ENCODE peak calls at places on chromosomes 16 and 17, in five cellular contexts. Z is CD8-positive, alpha-beta T cell; W is heart left ventricle; U is ovary; G is PC-9. H is an unnamed sample. For H3K4me1 and H3K27me3, the result is how much of the 10 kb centered on the place peaks cover.

GRCh38 chr17:76901542-76902197 is 33.5 kb downstream of the MGAT5B start:
- DNase-seq in Z (no peak), W (no peak), U (no peak), G (no peak), H (no peak)

GRCh38 chr16:30896890-30897730 is 696 bp downstream of the CTF1 start:
- DNase-seq in Z (peak), W (peak), U (peak), G (peak), H (peak)

GRCh38 chr17:19333132-19333440 is 29.4 kb downstream of the B9D1 start:
- DNase-seq in Z (no peak), W (no peak), U (no peak), G (no peak), H (no peak)

GRCh38 chr17:35752471-35752870 is 568 bp downstream of the GAS2L2 start:
- DNase-seq in Z (no peak), W (no peak), U (no peak), G (peak), H (no peak)

GRCh38 chr17:81727324-81728031 is 15.4 kb downstream of the SLC25A10 start:
- DNase-seq in Z (no peak), W (no peak), U (no peak), G (no peak), H (no peak)

GRCh38 chr16:30750876-30751465 is 2.7 kb downstream of the PHKG2 start:
- DNase-seq in Z (no peak), W (no peak), U (no peak), G (no peak), H (no peak)

GRCh38 chr16:57141822-57142631 is 43.8 kb downstream of the PSME3IP1 start:
- DNase-seq in Z (peak), W (no peak), U (no peak), G (no peak), H (no peak)

GRCh38 chr17:10149573-10150399 is 48.6 kb downstream of the GAS7 start:
- DNase-seq in Z (peak), W (no peak), U (no peak), G (peak), H (no peak)

GRCh38 chr17:49850772-49851386 is 3.0 kb upstream of the TAC4 start:
- DNase-seq in Z (no peak), W (peak), U (no peak), G (no peak), H (peak)

GRCh38 chr16:11534262-11534661 is 52.5 kb downstream of the LITAF start:
- DNase-seq in Z (no peak), W (no peak), U (no peak), G (peak), H (no peak)

GRCh38 chr17:15651583-15652110 is 32.1 kb upstream of the FBXW10B start:
- DNase-seq in Z (no peak), W (peak), U (peak), G (peak), H (peak)

GRCh38 chr17:50871369-50871768 is 5.2 kb upstream of the TOB1 start:
- DNase-seq in Z (peak), W (no peak), U (no peak), G (no peak), H (no peak)

GRCh38 chr16:22370038-22370541 is 4.3 kb downstream of the CDR2 start:
- DNase-seq in Z (no peak), W (no peak), U (no peak), G (no peak), H (no peak)

GRCh38 chr16:20647736-20648135 is 49.7 kb downstream of the ACSM1 start:
- DNase-seq in Z (no peak), W (no peak), U (no peak), G (no peak), H (no peak)

GRCh38 chr16:51876934-51877333 is 670.0 kb downstream of the TOX3 start:
- DNase-seq in Z (no peak), W (no peak), U (no peak), G (no peak), H (no peak)

GRCh38 chr16:46853713-46854443 is 22.9 kb upstream of the C16orf87 start:
- DNase-seq in Z (peak), W (peak), U (peak), G (peak), H (peak)

GRCh38 chr17:77393274-77393600 is 252.5 kb downstream of the SEC14L1 start:
- DNase-seq in Z (no peak), W (no peak), U (no peak), G (no peak), H (no peak)

GRCh38 chr16:9971907-9972306 is 210.3 kb downstream of the GRIN2A start:
- DNase-seq in Z (no peak), W (no peak), U (no peak), G (no peak), H (no peak)

GRCh38 chr17:32741381-32741780 is 135.5 kb downstream of the MYO1D start:
- DNase-seq in Z (no peak), W (no peak), U (no peak), G (no peak), H (no peak)

GRCh38 chr17:11209906-11210305 is 31.1 kb upstream of the SHISA6 start:
- DNase-seq in Z (no peak), W (no peak), U (no peak), G (no peak), H (no peak)

GRCh38 chr17:63364387-63364786 is 81.7 kb downstream of the CYB561 start:
- DNase-seq in Z (no peak), W (no peak), U (no peak), G (no peak), H (no peak)

GRCh38 chr16:61146429-61146828 is 889.8 kb downstream of the CDH8 start:
- DNase-seq in Z (no peak), W (no peak), U (no peak), G (no peak), H (no peak)

GRCh38 chr16:71895679-71896385 is 501 bp downstream of the IST1 start:
- DNase-seq in Z (peak), W (peak), U (no peak), G (peak), H (peak)

GRCh38 chr17:81509687-81510523 is 2.7 kb downstream of the ACTG1 start:
- DNase-seq in Z (peak), W (no peak), U (no peak), G (no peak), H (no peak)

GRCh38 chr17:81159611-81160265 is 5.6 kb upstream of the PVALEF start:
- DNase-seq in Z (no peak), W (no peak), U (no peak), G (no peak), H (peak)

GRCh38 chr17:20279631-20280030 is 187.7 kb downstream of the LGALS9B start:
- DNase-seq in Z (no peak), W (no peak), U (no peak), G (no peak), H (no peak)

GRCh38 chr16:13018026-13018425 is 116.6 kb downstream of the SHISA9 start:
- DNase-seq in Z (no peak), W (no peak), U (no peak), G (no peak), H (no peak)

GRCh38 chr17:48499743-48500434 is 30.9 kb downstream of the HOXB1 start:
- DNase-seq in Z (no peak), W (no peak), U (no peak), G (no peak), H (no peak)

GRCh38 chr17:55825213-55825612 is 74.4 kb downstream of the PCTP start:
- DNase-seq in Z (no peak), W (no peak), U (no peak), G (no peak), H (no peak)

GRCh38 chr17:8016632-8017424 is 14.4 kb downstream of the GUCY2D start:
- DNase-seq in Z (peak), W (peak), U (no peak), G (peak), H (peak)

GRCh38 chr17:66691644-66692500 is 143.0 kb upstream of the CACNG5 start:
- DNase-seq in Z (peak), W (no peak), U (no peak), G (peak), H (no peak)

GRCh38 chr17:62871291-62871690 is 63.2 kb upstream of the MARCHF10 start:
- DNase-seq in Z (no peak), W (no peak), U (no peak), G (no peak), H (no peak)

GRCh38 chr17:55224746-55225145 is 40.0 kb upstream of the HLF start:
- DNase-seq in Z (no peak), W (no peak), U (no peak), G (no peak), H (no peak)

GRCh38 chr17:14784997-14785696 is 480.0 kb downstream of the PMP22 start:
- DNase-seq in Z (peak), W (no peak), U (no peak), G (no peak), H (peak)

GRCh38 chr17:34633760-34634159 is 54.4 kb downstream of the TMEM132E start:
- DNase-seq in Z (no peak), W (no peak), U (no peak), G (no peak), H (no peak)

GRCh38 chr16:56252835-56253234 is 61.5 kb downstream of the GNAO1 start:
- DNase-seq in Z (no peak), W (no peak), U (no peak), G (no peak), H (no peak)

GRCh38 chr17:28897769-28898259 is 281 bp upstream of the FLOT2 start:
- DNase-seq in Z (peak), W (no peak), U (no peak), G (no peak), H (no peak)

GRCh38 chr17:28896884-28897768 is at the start of gene FLOT2:
- DNase-seq in Z (peak), W (peak), U (peak), G (no peak), H (peak)

GRCh38 chr17:28896491-28896883 is 1.0 kb downstream of the FLOT2 start:
- DNase-seq in Z (no peak), W (no peak), U (no peak), G (no peak), H (no peak)

GRCh38 chr17:28899212-28899815 is 1.8 kb upstream of the FLOT2 start:
- DNase-seq in Z (no peak), W (no peak), U (no peak), G (no peak), H (no peak)

GRCh38 chr17:28898261-28898955 is 875 bp upstream of the FLOT2 start:
- DNase-seq in Z (no peak), W (no peak), U (no peak), G (no peak), H (peak)
- H3K4me1 ChIP-seq in Z (half or more), W (under half), U (under half), G (under half), H (half or more)

DNA sequence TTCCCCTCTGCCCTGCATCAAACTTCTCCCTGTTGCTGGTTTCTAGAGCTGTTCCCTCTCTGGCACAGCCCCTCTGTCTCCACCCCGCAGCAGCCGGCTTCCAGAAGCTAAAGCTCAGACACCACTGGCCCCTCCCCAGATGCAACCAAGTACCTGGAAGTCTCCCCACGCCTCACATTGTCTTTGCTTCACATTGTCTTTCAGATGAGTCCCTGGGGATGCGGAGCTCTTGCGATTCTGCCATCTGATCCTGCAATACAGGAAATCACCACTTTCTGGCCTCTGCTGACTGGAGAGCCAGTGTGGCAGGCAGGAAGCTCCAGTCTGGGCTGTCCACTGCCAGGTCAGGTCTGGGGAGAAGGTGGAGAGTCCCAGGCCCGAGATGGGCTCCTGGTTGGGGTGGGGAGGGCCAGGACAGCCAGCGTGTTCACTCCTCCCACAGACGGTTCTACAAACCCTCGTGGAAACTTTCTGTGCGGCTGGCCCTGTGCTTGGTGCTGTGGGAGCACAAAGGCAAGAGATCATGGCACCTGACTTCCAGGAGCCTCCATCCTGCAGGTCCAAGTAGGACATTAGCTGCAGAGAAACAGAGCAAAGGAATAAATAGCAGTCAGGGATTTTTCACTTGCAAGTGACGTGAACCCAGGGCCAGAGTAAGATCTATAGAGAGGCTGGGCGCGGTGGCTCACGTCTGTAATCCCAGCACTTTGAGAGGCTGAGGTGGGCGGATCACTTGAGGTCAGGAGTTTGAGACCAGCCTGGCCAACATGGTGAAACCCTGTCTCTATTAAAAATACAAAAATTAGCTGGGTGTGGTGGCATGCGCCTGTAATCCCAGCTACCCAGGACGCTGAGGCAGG is 47.9 kb upstream of the MAP3K14 start:
- DNase-seq in Z (no peak), W (no peak), U (peak), G (no peak), H (peak)
- H3K27me3 ChIP-seq in Z (under half), W (under half), U (under half), G (under half), H (under half)

GRCh38 chr17:27577124-27577761 is 53.7 kb upstream of the LGALS9 start:
- DNase-seq in Z (no peak), W (no peak), U (no peak), G (no peak), H (no peak)

GRCh38 chr17:27576429-27577123 is 54.4 kb upstream of the LGALS9 start:
- DNase-seq in Z (no peak), W (no peak), U (no peak), G (peak), H (no peak)

GRCh38 chr17:27575100-27575911 is 55.7 kb upstream of the LGALS9 start:
- DNase-seq in Z (no peak), W (no peak), U (no peak), G (no peak), H (no peak)

GRCh38 chr17:27573971-27574525 is 56.9 kb upstream of the LGALS9 start:
- DNase-seq in Z (no peak), W (no peak), U (no peak), G (no peak), H (no peak)

DNA sequence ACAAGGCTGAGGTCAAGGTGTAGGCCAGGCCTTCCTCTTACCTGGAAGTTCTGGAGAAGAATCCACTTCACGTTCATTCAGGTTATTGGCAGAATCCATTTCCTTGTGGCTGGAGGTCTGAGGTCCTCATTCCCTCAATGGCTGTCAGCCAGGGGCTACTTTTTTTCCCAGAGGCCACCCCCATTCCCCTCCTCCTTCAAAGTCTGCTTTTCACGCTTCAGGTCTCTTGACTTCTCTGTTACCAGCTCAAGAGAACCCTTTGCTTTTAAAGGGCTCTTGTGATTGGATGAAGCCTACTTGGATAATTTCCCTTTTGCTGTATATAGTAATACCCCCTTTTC is 55.1 kb upstream of the LGALS9 start:
- DNase-seq in Z (no peak), W (no peak), U (no peak), G (no peak), H (no peak)
- H3K4me1 ChIP-seq in Z (under half), W (under half), U (under half), G (under half), H (half or more)

GRCh38 chr17:38674749-38675615 is at the start of gene EPOP:
- DNase-seq in Z (peak), W (peak), U (peak), G (peak), H (peak)

GRCh38 chr17:38673714-38674012 is 1.1 kb downstream of the EPOP start:
- DNase-seq in Z (no peak), W (no peak), U (no peak), G (no peak), H (no peak)

GRCh38 chr17:38671939-38672720 is 2.6 kb downstream of the EPOP start:
- DNase-seq in Z (no peak), W (no peak), U (no peak), G (no peak), H (no peak)

GRCh38 chr17:38672788-38673713 is 1.7 kb downstream of the EPOP start:
- DNase-seq in Z (no peak), W (no peak), U (peak), G (no peak), H (peak)

DNA sequence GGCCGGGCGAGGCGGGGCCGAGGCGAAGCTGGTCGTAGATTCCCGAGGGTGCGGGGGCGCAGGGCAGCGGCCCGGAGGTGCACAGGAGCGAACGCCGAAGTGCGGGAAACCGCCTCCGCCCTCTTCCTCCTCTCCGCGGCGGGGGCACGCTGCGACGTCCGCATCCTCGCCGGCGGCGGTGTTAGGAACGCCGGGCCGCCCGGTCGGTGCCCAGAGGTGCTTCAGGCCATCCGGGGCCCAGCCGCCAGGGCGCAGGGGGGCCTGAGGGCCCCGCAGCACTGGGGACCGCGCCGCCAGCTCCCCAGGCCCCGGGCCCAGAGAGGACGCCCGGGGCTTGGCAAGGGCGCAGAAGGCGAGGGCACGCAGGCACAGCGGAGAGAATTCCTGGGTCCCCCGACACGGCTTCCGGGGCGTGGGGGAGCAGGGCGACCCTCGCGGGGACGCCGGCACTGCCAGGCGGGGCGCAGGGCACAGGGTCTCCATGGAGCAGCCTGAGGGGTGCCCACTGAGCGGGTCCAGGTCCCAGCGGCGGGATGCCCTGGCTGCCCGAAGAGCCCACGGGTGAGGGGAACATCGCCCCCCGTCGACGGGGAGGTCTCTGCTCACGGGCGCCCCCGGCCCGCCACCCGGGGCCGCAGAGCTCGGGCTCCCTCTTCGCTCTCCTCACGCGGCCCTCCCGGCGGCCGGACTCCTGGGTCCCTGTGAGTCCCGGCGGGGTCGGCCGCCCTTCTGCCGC is 576 bp downstream of the EPOP start:
- DNase-seq in Z (peak), W (peak), U (peak), G (no peak), H (peak)
- H3K27me3 ChIP-seq in Z (under half), W (half or more), U (under half), G (under half), H (half or more)

DNA sequence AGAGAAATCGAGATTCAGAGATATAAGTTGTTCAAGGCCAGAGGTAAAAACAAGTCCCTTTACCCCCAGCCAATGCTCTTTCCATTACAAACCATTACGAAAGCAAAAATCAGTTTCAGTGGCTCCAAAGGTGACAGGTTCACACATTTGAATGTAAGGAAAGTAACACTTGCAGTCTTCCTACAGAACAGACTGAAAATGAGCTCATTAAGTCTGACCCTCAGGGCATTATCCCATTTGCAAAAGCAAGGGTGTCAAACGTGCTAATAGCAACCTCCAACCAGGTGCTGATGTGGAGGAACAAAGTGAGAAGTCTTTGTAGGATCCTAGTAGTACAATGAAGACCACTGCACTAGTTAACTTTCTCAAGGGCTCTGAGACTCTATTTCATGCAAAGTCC is 65.2 kb downstream of the XPO6 start:
- DNase-seq in Z (no peak), W (no peak), U (no peak), G (no peak), H (no peak)
- H3K4me1 ChIP-seq in Z (half or more), W (under half), U (under half), G (under half), H (under half)

H was measured in spleen.